ENCODE peak calls at places on chromosomes 5 and 9, in four cellular contexts. P is neuronal stem cell, Q is IMR-90, D is mesenchymal stem cell. K is an unnamed sample.
A peak's percentile ranks its signal among the peaks of the same experiment; 100 is the strongest.

GRCh38 chr5:175857986-175858385 is 13.4 kb upstream of the CPLX2 start:
- DNase-seq in Q (no peak), D (no peak), P (no peak), K (no peak)

GRCh38 chr5:142324377-142324870 is 397 bp downstream of the SPRY4 start:
- DNase-seq in Q (no peak), D (no peak), P (no peak), K (no peak)

GRCh38 chr5:111143910-111144309 is 51.8 kb downstream of the WDR36 start:
- DNase-seq in Q (peak; percentile 73), P (no peak), D (peak; percentile 3), K (peak; percentile 38)

GRCh38 chr5:40568548-40568947 is 111.2 kb upstream of the PTGER4 start:
- DNase-seq in D (no peak), Q (no peak), P (peak; percentile 14), K (no peak)

GRCh38 chr9:36725777-36726356 is 153.2 kb downstream of the MELK start:
- DNase-seq in Q (no peak), P (no peak), D (no peak), K (peak; percentile 61)

GRCh38 chr5:24804221-24804681 is 159.5 kb upstream of the CDH10 start:
- DNase-seq in P (no peak), D (no peak), Q (no peak), K (no peak)

GRCh38 chr5:101260857-101261256 is 357.8 kb upstream of the ST8SIA4 start:
- DNase-seq in P (no peak), D (no peak), Q (no peak), K (no peak)

GRCh38 chr5:58851571-58851970 is 268.7 kb downstream of the RAB3C start:
- DNase-seq in Q (no peak), D (no peak), P (no peak), K (no peak)

GRCh38 chr5:88687253-88687955 is 195.6 kb downstream of the MEF2C start:
- DNase-seq in P (no peak), Q (no peak), D (no peak), K (no peak)

GRCh38 chr5:134982230-134982629 is 14.5 kb downstream of the CATSPER3 start:
- DNase-seq in D (peak; percentile 18), Q (no peak), P (no peak), K (peak; percentile 18)

GRCh38 chr9:36441966-36442365 is 41.9 kb upstream of the RNF38 start:
- DNase-seq in P (no peak), D (no peak), Q (no peak), K (peak; percentile 89)

GRCh38 chr5:139746691-139747582 is 48.7 kb upstream of the PSD2 start:
- DNase-seq in P (no peak), D (peak; percentile 31), Q (peak; percentile 46), K (peak; percentile 81)

GRCh38 chr5:158317507-158317906 is 458.6 kb upstream of the CLINT1 start:
- DNase-seq in Q (no peak), D (no peak), P (no peak), K (no peak)

GRCh38 chr5:158313739-158314464 is 455.0 kb upstream of the CLINT1 start:
- DNase-seq in Q (no peak), D (no peak), P (no peak), K (peak; percentile 66)

DNA sequence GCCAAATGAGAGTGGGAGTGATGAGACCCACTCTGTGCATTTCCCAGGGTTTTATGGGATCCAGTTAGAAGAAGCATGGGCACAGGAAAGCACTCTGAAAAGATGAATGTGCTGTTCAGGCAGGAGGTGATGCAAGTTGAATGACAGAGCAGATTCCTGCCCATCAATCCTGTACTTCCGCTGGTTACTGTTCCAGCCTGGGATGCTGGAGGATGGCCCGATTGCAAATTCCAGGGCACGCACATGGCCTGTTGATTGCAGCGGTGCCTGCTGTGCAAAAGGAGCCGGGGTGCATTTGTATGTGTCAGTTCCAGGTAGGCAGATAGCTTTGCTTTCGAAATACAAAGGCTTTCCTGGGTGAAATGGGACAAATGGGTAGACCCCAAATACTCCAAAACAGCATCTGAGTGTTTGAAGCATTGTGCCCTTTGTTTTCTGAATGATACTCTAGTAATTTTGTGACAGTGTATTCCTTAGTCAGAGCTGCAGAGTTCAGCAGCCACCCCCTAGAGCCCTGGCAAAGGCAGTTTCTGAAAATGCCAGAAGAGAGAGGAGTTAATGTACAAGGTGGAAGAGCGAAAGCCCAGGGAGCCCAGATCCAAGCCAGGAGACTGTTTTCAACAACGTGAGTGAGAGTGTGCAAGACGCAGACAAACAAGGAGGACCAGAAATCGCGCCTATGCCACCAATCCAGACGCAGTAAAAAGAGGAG is 454.2 kb upstream of the CLINT1 start:
- DNase-seq in P (no peak), D (no peak), Q (no peak), K (peak; percentile 79)
- H3K4ac ChIP-seq in P (no peak overlapping the region), D (no peak overlapping the region), Q (no peak overlapping the region), K (no peak overlapping the region)

GRCh38 chr9:137588311-137588710 is 2.0 kb downstream of the ZMYND19 start:
- DNase-seq in P (no peak), Q (no peak), D (no peak), K (no peak)

GRCh38 chr9:137589441-137590122 is 730 bp downstream of the ZMYND19 start:
- DNase-seq in P (no peak), Q (no peak), D (peak; percentile 45), K (no peak)

GRCh38 chr9:137590469-137591383 is at the start of gene ZMYND19:
- DNase-seq in P (peak; percentile 92), D (peak; percentile 84), Q (peak; percentile 81), K (peak; percentile 91)

GRCh38 chr9:137590123-137590468 is 216 bp downstream of the ZMYND19 start:
- DNase-seq in D (no peak), P (no peak), Q (no peak), K (no peak)

GRCh38 chr9:137588891-137589290 is 1.4 kb downstream of the ZMYND19 start:
- DNase-seq in D (no peak), P (no peak), Q (no peak), K (no peak)
- H3K4me3 ChIP-seq in D (no peak overlapping the region), P (peak overlapping the region; percentile 98), Q (no peak overlapping the region), K (no peak overlapping the region)

GRCh38 chr9:126219166-126219565 is 107.5 kb upstream of the MVB12B start:
- DNase-seq in D (no peak), P (no peak), Q (no peak), K (no peak)
- H3K4ac ChIP-seq in D (no peak overlapping the region), P (no peak overlapping the region), Q (no peak overlapping the region), K (no peak overlapping the region)

GRCh38 chr9:133781828-133782135 is 43.6 kb upstream of the SARDH start:
- DNase-seq in D (no peak), P (no peak), Q (no peak), K (no peak)
- H3K4me3 ChIP-seq in D (no peak overlapping the region), P (no peak overlapping the region), Q (no peak overlapping the region), K (no peak overlapping the region)

K was measured in mesendoderm.